ENCODE peak calls at places on chromosomes 13 and 19, in ten cellular contexts. One of them, this sample, is unnamed.

GRCh38 chr13:47256618-47257017 is 359.8 kb upstream of the HTR2A start:
- DNase-seq in ovary: no peak
- DNase-seq in MCF 10A: peak; percentile 54
- DNase-seq in ascending aorta: no peak
- DNase-seq in spleen: no peak
- DNase-seq in CD4-positive, alpha-beta T cell: no peak
- DNase-seq in neural crest cell: no peak
- DNase-seq in breast epithelium: no peak
- DNase-seq in HFFc6: peak; percentile 82
- DNase-seq in left ventricle myocardium inferior: no peak
- DNase-seq in this sample: no peak

GRCh38 chr19:18895038-18895827 is 725 bp downstream of the CERS1 start:
- DNase-seq in ovary: no peak
- DNase-seq in MCF 10A: peak; percentile 44
- DNase-seq in ascending aorta: no peak
- DNase-seq in spleen: peak; percentile 75
- DNase-seq in CD4-positive, alpha-beta T cell: no peak
- DNase-seq in neural crest cell: peak; percentile 69
- DNase-seq in breast epithelium: no peak
- DNase-seq in HFFc6: peak; percentile 13
- DNase-seq in left ventricle myocardium inferior: no peak
- DNase-seq in this sample: no peak

GRCh38 chr13:107788464-107789165 is 426.7 kb downstream of the LIG4 start:
- DNase-seq in ovary: no peak
- DNase-seq in MCF 10A: no peak
- DNase-seq in ascending aorta: no peak
- DNase-seq in spleen: no peak
- DNase-seq in CD4-positive, alpha-beta T cell: no peak
- DNase-seq in neural crest cell: no peak
- DNase-seq in breast epithelium: no peak
- DNase-seq in HFFc6: no peak
- DNase-seq in left ventricle myocardium inferior: no peak
- DNase-seq in this sample: no peak

GRCh38 chr19:50649433-50650391 is at the start of gene C19orf81:
- DNase-seq in ovary: no peak
- DNase-seq in MCF 10A: peak; percentile 11
- DNase-seq in ascending aorta: no peak
- DNase-seq in spleen: no peak
- DNase-seq in CD4-positive, alpha-beta T cell: no peak
- DNase-seq in neural crest cell: no peak
- DNase-seq in breast epithelium: no peak
- DNase-seq in HFFc6: no peak
- DNase-seq in left ventricle myocardium inferior: no peak
- DNase-seq in this sample: no peak

GRCh38 chr19:11587973-11588631 is 9.2 kb upstream of the ZNF627 start:
- DNase-seq in ovary: no peak
- DNase-seq in MCF 10A: no peak
- DNase-seq in ascending aorta: no peak
- DNase-seq in spleen: no peak
- DNase-seq in CD4-positive, alpha-beta T cell: no peak
- DNase-seq in neural crest cell: no peak
- DNase-seq in breast epithelium: no peak
- DNase-seq in HFFc6: no peak
- DNase-seq in left ventricle myocardium inferior: no peak
- DNase-seq in this sample: no peak

GRCh38 chr13:42041684-42042035 is 6.8 kb upstream of the DGKH start:
- DNase-seq in ovary: peak; percentile 65
- DNase-seq in MCF 10A: peak; percentile 75
- DNase-seq in ascending aorta: peak; percentile 80
- DNase-seq in spleen: no peak
- DNase-seq in CD4-positive, alpha-beta T cell: no peak
- DNase-seq in neural crest cell: peak; percentile 43
- DNase-seq in breast epithelium: peak; percentile 44
- DNase-seq in HFFc6: peak; percentile 78
- DNase-seq in left ventricle myocardium inferior: peak; percentile 50
- DNase-seq in this sample: no peak

GRCh38 chr19:37313335-37313627 is 57.6 kb upstream of the ZNF527 start:
- DNase-seq in ovary: no peak
- DNase-seq in MCF 10A: no peak
- DNase-seq in ascending aorta: no peak
- DNase-seq in spleen: no peak
- DNase-seq in CD4-positive, alpha-beta T cell: no peak
- DNase-seq in neural crest cell: no peak
- DNase-seq in breast epithelium: no peak
- DNase-seq in HFFc6: no peak
- DNase-seq in left ventricle myocardium inferior: no peak
- DNase-seq in this sample: no peak

GRCh38 chr19:55116232-55117062 is 990 bp downstream of the PPP1R12C start:
- DNase-seq in ovary: peak; percentile 80
- DNase-seq in MCF 10A: peak; percentile 43
- DNase-seq in ascending aorta: peak; percentile 84
- DNase-seq in spleen: peak; percentile 92
- DNase-seq in CD4-positive, alpha-beta T cell: peak; percentile 32
- DNase-seq in neural crest cell: peak; percentile 29
- DNase-seq in breast epithelium: peak; percentile 44
- DNase-seq in HFFc6: peak; percentile 73
- DNase-seq in left ventricle myocardium inferior: peak; percentile 74
- DNase-seq in this sample: no peak

GRCh38 chr13:30906411-30906990 is 430 bp downstream of the MEDAG start:
- DNase-seq in ovary: peak; percentile 56
- DNase-seq in MCF 10A: no peak
- DNase-seq in ascending aorta: no peak
- DNase-seq in spleen: no peak
- DNase-seq in CD4-positive, alpha-beta T cell: no peak
- DNase-seq in neural crest cell: peak; percentile 5
- DNase-seq in breast epithelium: no peak
- DNase-seq in HFFc6: no peak
- DNase-seq in left ventricle myocardium inferior: no peak
- DNase-seq in this sample: no peak

GRCh38 chr19:48480151-48480475 is 10.9 kb downstream of the CYTH2 start:
- DNase-seq in ovary: peak; percentile 83
- DNase-seq in MCF 10A: no peak
- DNase-seq in ascending aorta: peak; percentile 84
- DNase-seq in spleen: peak; percentile 89
- DNase-seq in CD4-positive, alpha-beta T cell: peak; percentile 20
- DNase-seq in neural crest cell: no peak
- DNase-seq in breast epithelium: no peak
- DNase-seq in HFFc6: no peak
- DNase-seq in left ventricle myocardium inferior: peak; percentile 70
- DNase-seq in this sample: no peak

DNA sequence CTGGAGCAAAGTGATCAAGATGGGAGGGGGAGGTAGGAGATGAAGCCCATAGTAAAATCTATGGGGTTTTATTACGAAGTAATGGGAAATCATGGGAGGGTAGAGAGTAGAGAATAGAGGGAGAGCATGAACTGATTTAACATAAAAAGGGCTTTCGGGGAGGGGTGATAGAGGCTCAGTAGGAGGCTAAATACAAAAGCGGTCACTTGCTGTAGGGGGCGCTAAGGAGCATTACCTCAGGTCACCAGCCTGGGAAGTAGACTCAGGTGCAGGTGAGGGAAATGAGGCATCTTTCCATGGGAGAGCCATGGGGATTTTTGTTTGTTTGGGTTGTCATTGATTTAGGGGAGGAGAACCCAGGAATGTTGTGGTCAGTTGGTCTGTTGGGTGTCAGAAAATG is 14.1 kb downstream of the KRTDAP start:
- DNase-seq in ovary: no peak
- DNase-seq in MCF 10A: no peak
- DNase-seq in ascending aorta: no peak
- DNase-seq in spleen: no peak
- DNase-seq in CD4-positive, alpha-beta T cell: no peak
- DNase-seq in neural crest cell: no peak
- DNase-seq in breast epithelium: no peak
- DNase-seq in HFFc6: no peak
- DNase-seq in left ventricle myocardium inferior: no peak
- DNase-seq in this sample: no peak
- TF ChIP-seq CTCF in ovary: no peak
- TF ChIP-seq CTCF in MCF 10A: peak; percentile 18
- TF ChIP-seq CTCF in ascending aorta: no peak
- TF ChIP-seq CTCF in spleen: no peak
- TF ChIP-seq CTCF in CD4-positive, alpha-beta T cell: no peak
- TF ChIP-seq CTCF in neural crest cell: peak; percentile 25
- TF ChIP-seq CTCF in breast epithelium: no peak
- TF ChIP-seq CTCF in HFFc6: peak; percentile 49
- TF ChIP-seq CTCF in left ventricle myocardium inferior: no peak
- TF ChIP-seq CTCF in this sample: no peak

DNA sequence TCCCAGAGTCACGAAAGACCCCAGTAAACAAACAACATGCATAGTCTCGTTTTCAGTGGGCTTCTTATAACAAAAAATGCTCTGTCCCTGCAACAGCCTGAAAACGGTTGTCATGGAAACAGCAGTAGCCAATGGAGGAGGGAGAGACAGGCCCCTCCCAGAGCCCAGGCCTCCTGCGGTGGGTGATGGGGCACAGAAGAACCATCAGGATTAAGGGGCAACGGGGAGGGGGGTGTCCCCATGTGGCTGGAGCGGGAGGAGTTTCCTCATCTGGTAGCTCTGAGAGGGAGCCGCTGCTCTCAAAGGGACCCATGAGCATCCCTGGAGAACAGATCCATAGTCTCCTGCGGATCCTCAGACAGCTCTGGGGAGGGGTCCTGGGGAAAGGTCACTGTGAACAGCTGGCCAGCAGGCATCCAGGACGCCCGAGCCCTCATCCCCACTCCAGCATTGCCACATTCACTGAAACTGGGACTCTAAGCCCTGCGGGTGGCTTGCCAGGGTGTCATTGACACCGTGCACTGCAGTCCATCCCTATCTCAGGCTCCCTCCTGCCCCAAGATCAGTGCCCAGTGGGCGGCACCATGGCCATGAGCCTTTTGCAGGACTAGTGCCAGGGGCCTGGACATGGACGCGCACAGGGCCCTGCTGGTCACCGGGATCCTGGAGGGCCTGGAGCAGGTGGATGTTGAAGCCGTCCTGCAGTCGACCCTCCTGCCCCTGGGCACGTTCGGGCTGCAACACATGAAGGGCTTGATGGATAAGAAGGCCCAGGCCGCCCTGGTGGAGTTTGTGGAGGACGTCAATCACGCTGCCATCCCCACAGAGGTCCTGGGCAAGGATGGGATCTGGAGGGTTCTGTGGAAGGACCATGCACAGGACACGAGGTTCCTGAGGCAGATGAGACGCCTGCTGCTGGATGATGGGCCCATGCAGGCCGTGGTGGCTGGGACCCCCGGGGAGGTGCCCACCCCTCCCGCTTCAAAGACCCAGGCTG is 37.7 kb upstream of the PNMA8B start:
- DNase-seq in ovary: no peak
- DNase-seq in MCF 10A: no peak
- DNase-seq in ascending aorta: peak; percentile 56
- DNase-seq in spleen: no peak
- DNase-seq in CD4-positive, alpha-beta T cell: no peak
- DNase-seq in neural crest cell: no peak
- DNase-seq in breast epithelium: no peak
- DNase-seq in HFFc6: no peak
- DNase-seq in left ventricle myocardium inferior: no peak
- DNase-seq in this sample: no peak
- TF ChIP-seq CTCF in ovary: no peak
- TF ChIP-seq CTCF in MCF 10A: no peak
- TF ChIP-seq CTCF in ascending aorta: no peak
- TF ChIP-seq CTCF in spleen: no peak
- TF ChIP-seq CTCF in CD4-positive, alpha-beta T cell: no peak
- TF ChIP-seq CTCF in neural crest cell: no peak
- TF ChIP-seq CTCF in breast epithelium: no peak
- TF ChIP-seq CTCF in HFFc6: no peak
- TF ChIP-seq CTCF in left ventricle myocardium inferior: no peak
- TF ChIP-seq CTCF in this sample: no peak

DNA sequence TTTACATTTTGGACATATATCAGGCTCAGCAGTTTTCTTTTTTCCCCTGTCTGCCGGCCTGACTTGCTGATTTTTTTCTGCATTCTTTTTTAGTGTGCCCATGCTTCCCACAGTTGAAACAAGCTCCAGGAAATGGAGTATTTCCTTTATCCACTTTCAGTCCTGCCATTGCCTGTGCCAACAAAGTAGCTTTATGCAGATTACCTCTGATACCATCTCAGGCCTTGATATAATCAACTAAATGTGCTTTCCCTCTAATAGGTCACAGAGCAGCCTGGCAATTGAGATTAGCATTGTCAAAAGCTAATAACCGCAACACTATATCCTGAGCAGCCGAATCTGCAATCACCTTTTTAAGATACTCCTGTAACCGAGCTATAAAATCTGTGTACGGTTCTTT is 9.2 kb downstream of the MRPS12 start:
- DNase-seq in ovary: no peak
- DNase-seq in MCF 10A: no peak
- DNase-seq in ascending aorta: no peak
- DNase-seq in spleen: no peak
- DNase-seq in CD4-positive, alpha-beta T cell: no peak
- DNase-seq in neural crest cell: no peak
- DNase-seq in breast epithelium: no peak
- DNase-seq in HFFc6: no peak
- DNase-seq in left ventricle myocardium inferior: no peak
- DNase-seq in this sample: no peak
- TF ChIP-seq CTCF in ovary: no peak
- TF ChIP-seq CTCF in MCF 10A: no peak
- TF ChIP-seq CTCF in ascending aorta: no peak
- TF ChIP-seq CTCF in spleen: no peak
- TF ChIP-seq CTCF in CD4-positive, alpha-beta T cell: no peak
- TF ChIP-seq CTCF in neural crest cell: no peak
- TF ChIP-seq CTCF in breast epithelium: no peak
- TF ChIP-seq CTCF in HFFc6: no peak
- TF ChIP-seq CTCF in left ventricle myocardium inferior: no peak
- TF ChIP-seq CTCF in this sample: no peak

GRCh38 chr19:46886546-46887239 is 25.9 kb downstream of the ARHGAP35 start:
- DNase-seq in ovary: no peak
- DNase-seq in MCF 10A: peak; percentile 28
- DNase-seq in ascending aorta: no peak
- DNase-seq in spleen: no peak
- DNase-seq in CD4-positive, alpha-beta T cell: no peak
- DNase-seq in neural crest cell: no peak
- DNase-seq in breast epithelium: no peak
- DNase-seq in HFFc6: peak; percentile 41
- DNase-seq in left ventricle myocardium inferior: no peak
- DNase-seq in this sample: no peak

GRCh38 chr19:46890423-46891170 is 29.8 kb downstream of the ARHGAP35 start:
- DNase-seq in ovary: no peak
- DNase-seq in MCF 10A: peak; percentile 41
- DNase-seq in ascending aorta: no peak
- DNase-seq in spleen: no peak
- DNase-seq in CD4-positive, alpha-beta T cell: no peak
- DNase-seq in neural crest cell: no peak
- DNase-seq in breast epithelium: no peak
- DNase-seq in HFFc6: peak; percentile 94
- DNase-seq in left ventricle myocardium inferior: no peak
- DNase-seq in this sample: no peak

GRCh38 chr19:46896076-46896794 is 35.4 kb downstream of the ARHGAP35 start:
- DNase-seq in ovary: no peak
- DNase-seq in MCF 10A: no peak
- DNase-seq in ascending aorta: no peak
- DNase-seq in spleen: no peak
- DNase-seq in CD4-positive, alpha-beta T cell: no peak
- DNase-seq in neural crest cell: no peak
- DNase-seq in breast epithelium: no peak
- DNase-seq in HFFc6: no peak
- DNase-seq in left ventricle myocardium inferior: no peak
- DNase-seq in this sample: no peak

GRCh38 chr19:46887240-46887782 is 26.5 kb downstream of the ARHGAP35 start:
- DNase-seq in ovary: no peak
- DNase-seq in MCF 10A: no peak
- DNase-seq in ascending aorta: no peak
- DNase-seq in spleen: no peak
- DNase-seq in CD4-positive, alpha-beta T cell: no peak
- DNase-seq in neural crest cell: no peak
- DNase-seq in breast epithelium: no peak
- DNase-seq in HFFc6: no peak
- DNase-seq in left ventricle myocardium inferior: no peak
- DNase-seq in this sample: no peak

GRCh38 chr19:46892252-46893179 is 31.7 kb downstream of the ARHGAP35 start:
- DNase-seq in ovary: no peak
- DNase-seq in MCF 10A: no peak
- DNase-seq in ascending aorta: no peak
- DNase-seq in spleen: no peak
- DNase-seq in CD4-positive, alpha-beta T cell: no peak
- DNase-seq in neural crest cell: no peak
- DNase-seq in breast epithelium: no peak
- DNase-seq in HFFc6: no peak
- DNase-seq in left ventricle myocardium inferior: no peak
- DNase-seq in this sample: no peak
- TF ChIP-seq CTCF in ovary: no peak
- TF ChIP-seq CTCF in MCF 10A: no peak
- TF ChIP-seq CTCF in ascending aorta: no peak
- TF ChIP-seq CTCF in spleen: no peak
- TF ChIP-seq CTCF in CD4-positive, alpha-beta T cell: no peak
- TF ChIP-seq CTCF in neural crest cell: no peak
- TF ChIP-seq CTCF in breast epithelium: no peak
- TF ChIP-seq CTCF in HFFc6: no peak
- TF ChIP-seq CTCF in left ventricle myocardium inferior: no peak
- TF ChIP-seq CTCF in this sample: no peak

This sample was measured in LNCaP clone FGC.